ENCODE peak calls at places on chromosome X, in five cellular contexts. One of them, this sample, is unnamed.

GRCh38 chrX:14095702-14096101 is 66.0 kb upstream of the GEMIN8 start:
- DNase-seq in Right ventricle myocardium superior: peak; percentile 30
- DNase-seq in epithelial cell of esophagus: peak; percentile 61
- DNase-seq in D341Med: peak; percentile 55
- DNase-seq in EL: peak; percentile 18
- DNase-seq in this sample: peak; percentile 50

GRCh38 chrX:29299689-29300088 is 712.4 kb downstream of the IL1RAPL1 start:
- DNase-seq in Right ventricle myocardium superior: no peak
- DNase-seq in epithelial cell of esophagus: peak; percentile 33
- DNase-seq in D341Med: no peak
- DNase-seq in EL: no peak
- DNase-seq in this sample: no peak

GRCh38 chrX:43618376-43619205 is 37.5 kb upstream of the MAOA start:
- DNase-seq in Right ventricle myocardium superior: no peak
- DNase-seq in epithelial cell of esophagus: no peak
- DNase-seq in D341Med: no peak
- DNase-seq in EL: no peak
- DNase-seq in this sample: peak; percentile 76

GRCh38 chrX:65697173-65697572 is 29.7 kb downstream of the MSN start:
- DNase-seq in Right ventricle myocardium superior: no peak
- DNase-seq in epithelial cell of esophagus: no peak
- DNase-seq in D341Med: no peak
- DNase-seq in EL: peak; percentile 82
- DNase-seq in this sample: no peak

GRCh38 chrX:43562372-43562771 is 93.7 kb upstream of the MAOA start:
- DNase-seq in Right ventricle myocardium superior: no peak
- DNase-seq in epithelial cell of esophagus: no peak
- DNase-seq in D341Med: no peak
- DNase-seq in EL: no peak
- DNase-seq in this sample: no peak

GRCh38 chrX:104565791-104566687 is at the start of gene IL1RAPL2:
- DNase-seq in Right ventricle myocardium superior: no peak
- DNase-seq in epithelial cell of esophagus: peak; percentile 62
- DNase-seq in D341Med: no peak
- DNase-seq in EL: peak; percentile 0
- DNase-seq in this sample: peak; percentile 75

GRCh38 chrX:17682259-17682658 is 55.0 kb upstream of the SCML1 start:
- DNase-seq in Right ventricle myocardium superior: no peak
- DNase-seq in epithelial cell of esophagus: no peak
- DNase-seq in D341Med: no peak
- DNase-seq in EL: no peak
- DNase-seq in this sample: no peak

GRCh38 chrX:125004799-125005198 is 314.9 kb upstream of the TEX13C start:
- DNase-seq in Right ventricle myocardium superior: no peak
- DNase-seq in epithelial cell of esophagus: peak; percentile 30
- DNase-seq in D341Med: no peak
- DNase-seq in EL: no peak
- DNase-seq in this sample: no peak

GRCh38 chrX:149830192-149830873 is 48.6 kb downstream of the MAGEA9 start:
- DNase-seq in Right ventricle myocardium superior: no peak
- DNase-seq in epithelial cell of esophagus: peak; percentile 9
- DNase-seq in D341Med: peak; percentile 23
- DNase-seq in EL: peak; percentile 20
- DNase-seq in this sample: peak; percentile 79

GRCh38 chrX:2928583-2929434 is at the start of gene ARSD:
- DNase-seq in Right ventricle myocardium superior: peak; percentile 95
- DNase-seq in epithelial cell of esophagus: peak; percentile 86
- DNase-seq in D341Med: peak; percentile 35
- DNase-seq in EL: peak; percentile 86
- DNase-seq in this sample: peak; percentile 97

GRCh38 chrX:114970806-114971205 is 46.6 kb downstream of the IL13RA2 start:
- DNase-seq in Right ventricle myocardium superior: no peak
- DNase-seq in epithelial cell of esophagus: no peak
- DNase-seq in D341Med: no peak
- DNase-seq in EL: no peak
- DNase-seq in this sample: no peak

GRCh38 chrX:135257469-135257868 is 5.6 kb downstream of the ETDA start:
- DNase-seq in Right ventricle myocardium superior: no peak
- DNase-seq in epithelial cell of esophagus: no peak
- DNase-seq in D341Med: no peak
- DNase-seq in EL: no peak
- DNase-seq in this sample: no peak

GRCh38 chrX:70998402-70999027 is 67.6 kb upstream of the SLC7A3 start:
- DNase-seq in Right ventricle myocardium superior: no peak
- DNase-seq in epithelial cell of esophagus: peak; percentile 85
- DNase-seq in D341Med: no peak
- DNase-seq in EL: peak; percentile 40
- DNase-seq in this sample: peak; percentile 40

GRCh38 chrX:20320461-20321159 is 53.9 kb upstream of the RPS6KA3 start:
- DNase-seq in Right ventricle myocardium superior: peak; percentile 30
- DNase-seq in epithelial cell of esophagus: no peak
- DNase-seq in D341Med: no peak
- DNase-seq in EL: no peak
- DNase-seq in this sample: no peak

GRCh38 chrX:46330981-46331380 is 214.2 kb downstream of the ZNF674 start:
- DNase-seq in Right ventricle myocardium superior: no peak
- DNase-seq in epithelial cell of esophagus: peak; percentile 84
- DNase-seq in D341Med: no peak
- DNase-seq in EL: no peak
- DNase-seq in this sample: no peak

GRCh38 chrX:11427082-11428033 is 134.1 kb downstream of the AMELX start:
- DNase-seq in Right ventricle myocardium superior: peak; percentile 67
- DNase-seq in epithelial cell of esophagus: no peak
- DNase-seq in D341Med: peak; percentile 8
- DNase-seq in EL: no peak
- DNase-seq in this sample: peak; percentile 52